ENCODE peak calls at places on chromosomes 5 and 9, in ten cellular contexts. Q is NT2/D1; H is upper lobe of left lung; E is IMR-90; W is endodermal cell; N is stomach; V is heart right ventricle; R is CD4-positive, alpha-beta memory T cell; G is cardiac muscle cell; I is mesenchymal stem cell. O is an unnamed sample. For H3K9me3 and H3K36me3, the result is how much of the 10 kb centered on the place peaks cover.

GRCh38 chr5:60339691-60340191 is 360.2 kb downstream of the DEPDC1B start:
- DNase-seq in H (no peak), Q (no peak), R (no peak), W (no peak), N (no peak), G (peak), I (no peak), V (no peak), E (no peak), O (no peak)

GRCh38 chr5:132759114-132760042 is 12.2 kb downstream of the CCNI2 start:
- DNase-seq in I (no peak), Q (no peak), W (peak), N (no peak), G (no peak), V (no peak), H (no peak), R (no peak), E (no peak), O (no peak)

GRCh38 chr9:135108801-135109500 is 21.5 kb downstream of the OLFM1 start:
- DNase-seq in H (no peak), W (no peak), N (no peak), E (no peak), Q (no peak), G (no peak), I (no peak), R (no peak), V (no peak), O (no peak)

GRCh38 chr9:126777733-126778132 is 27.1 kb upstream of the ZBTB43 start:
- DNase-seq in V (no peak), R (no peak), G (no peak), E (no peak), H (no peak), Q (no peak), N (no peak), I (no peak), W (peak), O (no peak)

GRCh38 chr5:72353046-72353445 is 32.9 kb downstream of the PTCD2 start:
- DNase-seq in V (no peak), I (no peak), E (peak), W (no peak), N (no peak), Q (no peak), G (peak), R (no peak), H (no peak), O (no peak)

GRCh38 chr5:35089688-35090314 is 42.1 kb upstream of the AGXT2 start:
- DNase-seq in G (peak), Q (peak), I (peak), W (peak), N (peak), H (no peak), V (no peak), R (peak), E (peak), O (no peak)

GRCh38 chr5:150085191-150085912 is 1.0 kb downstream of the CSF1R start:
- DNase-seq in G (no peak), V (no peak), W (no peak), Q (no peak), E (no peak), N (peak), R (no peak), H (no peak), I (no peak), O (no peak)

GRCh38 chr5:143600396-143601075 is 197.1 kb upstream of the NR3C1 start:
- DNase-seq in H (no peak), I (peak), E (peak), G (peak), Q (no peak), R (no peak), N (no peak), V (no peak), W (peak), O (no peak)

GRCh38 chr9:3528466-3528865 is 2.7 kb upstream of the RFX3 start:
- DNase-seq in H (no peak), I (no peak), E (no peak), W (no peak), V (no peak), N (no peak), G (no peak), Q (no peak), R (peak), O (no peak)

GRCh38 chr9:137049544-137050449 is 3.8 kb upstream of the NPDC1 start:
- DNase-seq in W (peak), Q (no peak), N (peak), I (peak), H (peak), R (no peak), E (peak), G (peak), V (no peak), O (no peak)

GRCh38 chr5:21823076-21823574 is 1030.0 kb downstream of the CDH12 start:
- DNase-seq in W (no peak), Q (no peak), E (no peak), G (no peak), N (no peak), R (no peak), V (no peak), H (no peak), I (no peak), O (no peak)

GRCh38 chr5:173582198-173583092 is 34.0 kb downstream of the BOD1 start:
- DNase-seq in V (no peak), W (no peak), I (peak), Q (no peak), E (peak), G (peak), H (no peak), N (no peak), R (no peak), O (no peak)

GRCh38 chr5:91419571-91420537 is 36.7 kb upstream of the ARRDC3 start:
- DNase-seq in N (peak), I (peak), W (peak), Q (peak), G (peak), R (peak), V (peak), H (no peak), E (peak), O (no peak)

GRCh38 chr9:78366827-78367226 is 69.9 kb downstream of the PSAT1 start:
- DNase-seq in H (no peak), Q (no peak), W (no peak), G (no peak), V (no peak), E (no peak), R (no peak), I (no peak), N (no peak), O (no peak)

GRCh38 chr5:91280062-91280941 is 102.8 kb downstream of the ARRDC3 start:
- DNase-seq in W (peak), G (peak), N (peak), R (peak), Q (peak), E (peak), H (peak), I (peak), V (peak), O (peak)

GRCh38 chr5:177453852-177454396 is 7.3 kb downstream of the PRR7 start:
- DNase-seq in I (no peak), G (peak), W (no peak), E (no peak), V (peak), R (no peak), Q (no peak), N (no peak), H (no peak), O (no peak)

GRCh38 chr5:141747152-141747640 is 65.2 kb upstream of the ARAP3 start:
- DNase-seq in Q (peak), N (peak), G (peak), E (peak), I (peak), H (peak), R (no peak), W (peak), V (peak), O (no peak)

GRCh38 chr5:18393546-18393945 is 759.3 kb downstream of the TAF11L14 start:
- DNase-seq in I (no peak), G (no peak), E (no peak), H (no peak), N (no peak), V (no peak), W (peak), R (no peak), Q (no peak), O (no peak)

GRCh38 chr5:147981074-147981473 is 74.7 kb upstream of the C5orf46 start:
- DNase-seq in W (no peak), E (no peak), G (no peak), I (no peak), H (no peak), V (no peak), N (no peak), Q (no peak), R (no peak), O (no peak)

GRCh38 chr5:135651156-135651555 is 72.4 kb upstream of the CXCL14 start:
- DNase-seq in V (no peak), R (no peak), N (no peak), Q (no peak), G (peak), E (peak), H (no peak), I (peak), W (no peak), O (no peak)

GRCh38 chr5:176610430-176610763 is 441 bp upstream of the GPRIN1 start:
- DNase-seq in V (no peak), E (no peak), W (no peak), G (no peak), Q (no peak), N (no peak), H (peak), I (no peak), R (no peak), O (no peak)

GRCh38 chr5:7897014-7897600 is 28.2 kb downstream of the MTRR start:
- DNase-seq in G (peak), H (no peak), E (peak), N (no peak), W (peak), Q (peak), R (peak), V (no peak), I (peak), O (no peak)

GRCh38 chr9:1184146-1184545 is 134.0 kb downstream of the DMRT2 start:
- DNase-seq in I (no peak), N (no peak), V (no peak), E (no peak), R (no peak), H (no peak), G (no peak), W (no peak), Q (no peak), O (no peak)

GRCh38 chr5:78811121-78811832 is 162.7 kb upstream of the LHFPL2 start:
- DNase-seq in H (no peak), I (no peak), V (no peak), W (no peak), N (no peak), Q (no peak), R (no peak), G (no peak), E (no peak), O (no peak)

GRCh38 chr9:84856181-84856632 is 186.7 kb downstream of the NTRK2 start:
- DNase-seq in I (no peak), Q (no peak), E (no peak), G (no peak), V (no peak), R (no peak), N (no peak), H (no peak), W (no peak), O (no peak)

GRCh38 chr9:106052735-106053134 is 358.4 kb downstream of the TMEM38B start:
- DNase-seq in G (no peak), R (no peak), W (no peak), H (no peak), E (no peak), V (no peak), I (no peak), N (no peak), Q (no peak), O (no peak)

GRCh38 chr9:96486351-96487029 is 36.5 kb downstream of the HABP4 start:
- DNase-seq in H (no peak), G (peak), I (peak), W (no peak), N (peak), R (no peak), E (peak), V (peak), Q (no peak), O (no peak)

GRCh38 chr5:146388418-146388817 is 49.8 kb downstream of the POU4F3 start:
- DNase-seq in N (no peak), G (peak), Q (no peak), W (no peak), V (no peak), H (no peak), R (no peak), E (peak), I (no peak), O (no peak)

GRCh38 chr5:9851458-9851857 is 221.3 kb upstream of the TAS2R1 start:
- DNase-seq in E (peak), I (peak), V (no peak), H (no peak), R (no peak), W (no peak), G (peak), Q (no peak), N (no peak), O (no peak)

GRCh38 chr5:110105692-110106091 is 416.0 kb downstream of the MAN2A1 start:
- DNase-seq in E (no peak), W (no peak), R (no peak), I (peak), H (no peak), V (no peak), Q (no peak), N (peak), G (peak), O (no peak)

GRCh38 chr5:133696006-133696584 is 83.8 kb upstream of the FSTL4 start:
- DNase-seq in E (no peak), H (no peak), N (no peak), I (no peak), V (no peak), R (no peak), G (no peak), Q (no peak), W (peak), O (no peak)

GRCh38 chr5:94310870-94311269 is 307.5 kb downstream of the KIAA0825 start:
- DNase-seq in R (no peak), I (no peak), E (no peak), H (no peak), G (no peak), V (no peak), W (no peak), N (no peak), Q (no peak), O (no peak)

GRCh38 chr9:115115117-115115880 is 2.7 kb downstream of the TNC start:
- DNase-seq in V (no peak), H (no peak), I (no peak), R (no peak), N (no peak), E (peak), G (no peak), Q (no peak), W (no peak), O (no peak)

GRCh38 chr5:6222899-6223298 is 155.4 kb downstream of the MED10 start:
- DNase-seq in Q (no peak), G (no peak), I (no peak), H (no peak), V (no peak), N (no peak), W (no peak), E (no peak), R (no peak), O (no peak)

GRCh38 chr5:174355208-174355612 is 309.7 kb downstream of the NSG2 start:
- DNase-seq in N (no peak), G (peak), H (no peak), W (no peak), V (no peak), E (peak), R (no peak), Q (no peak), I (peak), O (no peak)

GRCh38 chr5:131944700-131945550 is 538 bp downstream of the MEIKIN start:
- DNase-seq in W (no peak), E (no peak), H (peak), R (no peak), I (no peak), G (no peak), N (no peak), Q (no peak), V (no peak), O (no peak)

GRCh38 chr5:139638090-139638735 is 9.9 kb upstream of the CXXC5 start:
- DNase-seq in N (peak), R (no peak), E (peak), V (peak), H (peak), W (peak), I (peak), G (peak), Q (no peak), O (no peak)

GRCh38 chr9:129058965-129059795 is 21.7 kb upstream of the DOLPP1 start:
- DNase-seq in N (no peak), E (peak), I (no peak), V (no peak), G (peak), H (no peak), W (peak), R (no peak), Q (no peak), O (no peak)

GRCh38 chr5:139668064-139668880 is 20.1 kb downstream of the CXXC5 start:
- DNase-seq in W (peak), G (peak), V (peak), I (peak), N (peak), H (peak), R (peak), Q (no peak), E (no peak), O (no peak)

GRCh38 chr9:124849801-124850200 is 3.5 kb upstream of the WDR38 start:
- DNase-seq in W (no peak), H (no peak), I (peak), V (no peak), N (no peak), G (peak), R (no peak), Q (no peak), E (peak), O (no peak)

GRCh38 chr9:130062750-130063149 is 9.0 kb downstream of the GPR107 start:
- DNase-seq in N (no peak), R (no peak), W (no peak), Q (no peak), H (no peak), G (no peak), V (no peak), E (no peak), I (no peak), O (no peak)
- H3K9me3 ChIP-seq in N (under half), R (under half), W (under half), Q (under half), H (under half), G (under half), V (under half), E (under half), I (under half), O (under half)

DNA sequence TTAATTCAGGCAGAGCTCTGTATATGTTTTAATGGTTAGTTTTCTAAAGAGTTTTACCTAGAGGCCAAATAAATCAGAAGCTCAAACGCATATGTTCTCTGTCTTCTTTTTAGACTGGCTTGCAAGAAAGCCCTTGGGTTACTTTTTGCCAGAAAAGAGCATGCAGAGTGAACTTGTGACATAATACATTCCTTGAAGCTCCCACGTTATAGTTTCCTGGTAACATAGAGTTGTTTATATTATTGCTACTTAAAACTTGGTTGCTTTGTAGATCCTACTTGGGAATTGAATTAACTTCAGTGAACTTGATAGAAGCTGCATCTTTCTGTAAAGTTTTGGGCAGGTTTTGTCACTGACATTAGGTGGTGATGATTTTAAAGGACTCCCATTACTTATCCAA is 102.9 kb downstream of the C9orf152 start:
- DNase-seq in H (no peak), W (no peak), Q (no peak), I (peak), R (no peak), V (no peak), G (peak), E (peak), N (no peak), O (no peak)
- H3K36me3 ChIP-seq in H (under half), W (under half), Q (under half), I (under half), R (under half), V (under half), G (under half), E (under half), N (under half), O (under half)

GRCh38 chr9:111531716-111532115 is 6.7 kb downstream of the ZNF483 start:
- DNase-seq in I (no peak), R (no peak), E (no peak), Q (no peak), N (no peak), H (no peak), G (no peak), V (no peak), W (no peak), O (no peak)

GRCh38 chr9:111527347-111527746 is 2.4 kb downstream of the ZNF483 start:
- DNase-seq in E (no peak), Q (no peak), H (no peak), G (no peak), W (no peak), R (no peak), I (no peak), N (no peak), V (no peak), O (no peak)

GRCh38 chr9:111529787-111530186 is 4.8 kb downstream of the ZNF483 start:
- DNase-seq in W (peak), H (no peak), I (no peak), E (no peak), V (no peak), R (no peak), N (no peak), G (no peak), Q (peak), O (no peak)

GRCh38 chr9:111533099-111533785 is 8.3 kb downstream of the ZNF483 start:
- DNase-seq in Q (no peak), E (peak), R (no peak), H (no peak), V (no peak), N (no peak), I (no peak), G (peak), W (no peak), O (no peak)
- H3K9me3 ChIP-seq in Q (half or more), E (under half), R (under half), H (under half), V (half or more), N (half or more), I (half or more), G (under half), W (under half), O (under half)

DNA sequence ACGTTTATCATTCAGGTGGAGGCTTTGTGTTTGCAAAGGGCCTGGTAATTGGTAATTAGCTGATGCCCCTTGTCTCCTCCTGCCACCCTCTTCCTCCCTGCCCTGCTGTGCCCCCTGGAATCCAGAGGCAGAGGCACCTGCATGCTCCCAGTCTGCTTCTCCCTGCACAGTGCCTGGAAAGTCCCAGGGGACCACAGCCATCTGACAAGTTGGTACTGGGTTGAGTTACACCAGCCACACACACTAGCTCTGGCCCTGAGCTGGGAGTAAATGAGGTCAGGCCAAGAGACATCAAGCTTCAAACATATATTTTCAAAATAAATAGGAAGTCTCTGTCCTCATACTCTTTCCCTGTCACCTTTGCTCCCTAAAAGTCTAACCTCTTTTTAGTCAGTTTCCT is 56.3 kb downstream of the INSYN2B start:
- DNase-seq in G (no peak), N (no peak), I (no peak), W (no peak), V (no peak), E (no peak), H (no peak), Q (no peak), R (no peak), O (no peak)
- H3K36me3 ChIP-seq in G (under half), N (under half), I (under half), W (under half), V (under half), E (under half), H (under half), Q (under half), R (under half), O (under half)

GRCh38 chr9:101415578-101415977 is 16.9 kb downstream of the ZNF189 start:
- DNase-seq in R (no peak), Q (no peak), I (no peak), H (no peak), N (no peak), E (no peak), G (no peak), W (no peak), V (no peak), O (no peak)
- H3K9me3 ChIP-seq in R (under half), Q (under half), I (under half), H (half or more), N (under half), E (under half), G (under half), W (under half), V (half or more), O (half or more)